ENCODE peak calls at places on chromosome 17, in nine cellular contexts. S is dorsolateral prefrontal cortex; G is stomach; I is CD8-positive, alpha-beta T cell; N is adrenal gland; J is left ventricle myocardium inferior; F is aorta; O is cardiac muscle cell; V is endodermal cell. W is an unnamed sample.

GRCh38 chr17:51166987-51167931 is 1.0 kb downstream of the NME2 start:
- DNase-seq in S (peak; percentile 44), G (peak; percentile 53), I (peak; percentile 55), N (peak; percentile 63), J (peak; percentile 43), F (peak; percentile 87), O (peak; percentile 75), V (peak; percentile 90), W (peak; percentile 56)

GRCh38 chr17:58947411-58948208 is 159.1 kb downstream of the TRIM37 start:
- DNase-seq in S (no peak), G (no peak), I (no peak), N (no peak), J (no peak), F (no peak), O (no peak), V (no peak), W (no peak)

GRCh38 chr17:77033892-77034404 is 106.8 kb upstream of the SEC14L1 start:
- DNase-seq in S (no peak), G (no peak), I (no peak), N (no peak), J (no peak), F (no peak), O (no peak), V (no peak), W (no peak)

GRCh38 chr17:43880420-43880991 is 26.8 kb downstream of the MPP2 start:
- DNase-seq in S (no peak), G (peak; percentile 71), I (no peak), N (peak; percentile 54), J (no peak), F (peak; percentile 79), O (peak; percentile 60), V (peak; percentile 92), W (peak; percentile 70)

GRCh38 chr17:67124469-67125148 is 80.3 kb downstream of the CACNG1 start:
- DNase-seq in S (no peak), G (no peak), I (no peak), N (no peak), J (no peak), F (no peak), O (no peak), V (no peak), W (no peak)

GRCh38 chr17:560379-560935 is 154.2 kb downstream of the VPS53 start:
- DNase-seq in S (no peak), G (no peak), I (no peak), N (no peak), J (no peak), F (no peak), O (no peak), V (no peak), W (no peak)

GRCh38 chr17:57415737-57416354 is 159.5 kb downstream of the MSI2 start:
- DNase-seq in S (no peak), G (no peak), I (no peak), N (no peak), J (no peak), F (no peak), O (no peak), V (no peak), W (peak; percentile 61)

GRCh38 chr17:78484300-78485159 is 92.7 kb downstream of the DNAH17 start:
- DNase-seq in S (no peak), G (peak; percentile 31), I (peak; percentile 43), N (no peak), J (no peak), F (no peak), O (peak; percentile 32), V (peak; percentile 95), W (no peak)

GRCh38 chr17:16639438-16639837 is 14.2 kb downstream of the ZNF624 start:
- DNase-seq in S (no peak), G (no peak), I (no peak), N (no peak), J (no peak), F (no peak), O (no peak), V (no peak), W (no peak)

GRCh38 chr17:49848019-49848473 is at the start of gene TAC4:
- DNase-seq in S (no peak), G (no peak), I (no peak), N (no peak), J (no peak), F (no peak), O (no peak), V (no peak), W (no peak)

GRCh38 chr17:1484586-1485310 is 7.7 kb downstream of the MYO1C start:
- DNase-seq in S (no peak), G (peak; percentile 69), I (no peak), N (no peak), J (peak; percentile 61), F (no peak), O (peak; percentile 62), V (peak; percentile 91), W (peak; percentile 65)

GRCh38 chr17:40194821-40195220 is 17.6 kb downstream of the RAPGEFL1 start:
- DNase-seq in S (no peak), G (no peak), I (no peak), N (no peak), J (no peak), F (no peak), O (no peak), V (no peak), W (no peak)
- H3K4me3 ChIP-seq in S (no peak overlapping the region), G (no peak overlapping the region), I (no peak overlapping the region), N (no peak overlapping the region), J (no peak overlapping the region), F (no peak overlapping the region), O (no peak overlapping the region), V (no peak overlapping the region), W (no peak overlapping the region)

DNA sequence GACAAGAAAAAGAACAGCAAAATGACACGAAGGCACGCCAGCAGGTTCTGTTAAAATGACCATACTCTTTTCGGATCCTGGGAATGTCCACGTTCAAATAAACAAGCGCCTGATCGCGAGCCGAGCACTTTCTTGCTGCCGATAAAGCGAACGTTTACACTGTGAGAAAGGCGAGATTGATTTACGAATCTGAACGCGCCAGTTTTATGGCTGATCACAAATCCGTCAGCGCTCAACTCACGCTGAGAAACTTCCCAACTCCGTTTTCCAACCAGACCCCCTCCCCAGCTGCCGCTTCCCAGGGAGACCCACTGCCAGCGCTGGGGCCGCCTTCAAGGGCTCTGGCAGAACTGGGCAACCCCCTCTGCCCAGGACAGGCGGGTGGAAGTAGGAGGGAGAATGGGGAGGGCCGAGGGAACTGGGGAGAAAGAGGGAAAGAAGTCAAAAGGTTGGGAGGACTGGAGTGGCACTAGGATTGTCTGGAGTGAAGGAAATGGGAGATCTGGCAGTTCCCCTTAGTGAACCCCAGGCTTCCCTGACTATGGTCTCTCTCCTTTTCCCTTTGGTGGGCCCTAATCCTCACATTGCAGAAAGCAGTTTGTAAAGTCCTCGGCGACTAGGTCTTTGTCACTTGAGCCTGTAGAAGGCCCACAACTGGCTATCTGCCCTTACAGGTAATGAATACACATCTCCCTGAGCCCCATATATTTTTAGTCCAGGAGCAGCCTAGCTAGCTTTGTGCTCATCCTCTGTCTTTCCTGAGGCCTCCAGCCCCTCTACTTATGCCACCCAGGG is 6.9 kb downstream of the HOXB4 start:
- DNase-seq in S (no peak), G (no peak), I (no peak), N (no peak), J (no peak), F (peak; percentile 64), O (no peak), V (peak; percentile 81), W (no peak)
- H3K27me3 ChIP-seq in S (peaks cover 89% of the 10 kb centered on the region), G (no peaks in the 10 kb centered on the region), I (peaks cover 3% of the 10 kb centered on the region), N (no peaks in the 10 kb centered on the region), J (peaks cover 100% of the 10 kb centered on the region), F (no peaks in the 10 kb centered on the region), O (peaks cover 100% of the 10 kb centered on the region), V (peaks cover 100% of the 10 kb centered on the region), W (peaks cover 5% of the 10 kb centered on the region)

GRCh38 chr17:75874323-75875181 is 3.8 kb downstream of the TRIM47 start:
- DNase-seq in S (no peak), G (no peak), I (no peak), N (no peak), J (no peak), F (peak; percentile 78), O (no peak), V (peak; percentile 58), W (no peak)

GRCh38 chr17:75873587-75874322 is 4.6 kb downstream of the TRIM47 start:
- DNase-seq in S (no peak), G (no peak), I (no peak), N (no peak), J (no peak), F (peak; percentile 79), O (no peak), V (no peak), W (no peak)

GRCh38 chr17:75872434-75873351 is 5.7 kb downstream of the TRIM47 start:
- DNase-seq in S (peak; percentile 47), G (peak; percentile 76), I (peak; percentile 55), N (peak; percentile 84), J (peak; percentile 80), F (peak; percentile 93), O (peak; percentile 77), V (peak; percentile 76), W (peak; percentile 91)

GRCh38 chr17:75864448-75864871 is 9.3 kb upstream of the WBP2 start:
- DNase-seq in S (no peak), G (peak; percentile 53), I (peak; percentile 23), N (no peak), J (peak; percentile 78), F (no peak), O (no peak), V (peak; percentile 74), W (peak; percentile 85)

DNA sequence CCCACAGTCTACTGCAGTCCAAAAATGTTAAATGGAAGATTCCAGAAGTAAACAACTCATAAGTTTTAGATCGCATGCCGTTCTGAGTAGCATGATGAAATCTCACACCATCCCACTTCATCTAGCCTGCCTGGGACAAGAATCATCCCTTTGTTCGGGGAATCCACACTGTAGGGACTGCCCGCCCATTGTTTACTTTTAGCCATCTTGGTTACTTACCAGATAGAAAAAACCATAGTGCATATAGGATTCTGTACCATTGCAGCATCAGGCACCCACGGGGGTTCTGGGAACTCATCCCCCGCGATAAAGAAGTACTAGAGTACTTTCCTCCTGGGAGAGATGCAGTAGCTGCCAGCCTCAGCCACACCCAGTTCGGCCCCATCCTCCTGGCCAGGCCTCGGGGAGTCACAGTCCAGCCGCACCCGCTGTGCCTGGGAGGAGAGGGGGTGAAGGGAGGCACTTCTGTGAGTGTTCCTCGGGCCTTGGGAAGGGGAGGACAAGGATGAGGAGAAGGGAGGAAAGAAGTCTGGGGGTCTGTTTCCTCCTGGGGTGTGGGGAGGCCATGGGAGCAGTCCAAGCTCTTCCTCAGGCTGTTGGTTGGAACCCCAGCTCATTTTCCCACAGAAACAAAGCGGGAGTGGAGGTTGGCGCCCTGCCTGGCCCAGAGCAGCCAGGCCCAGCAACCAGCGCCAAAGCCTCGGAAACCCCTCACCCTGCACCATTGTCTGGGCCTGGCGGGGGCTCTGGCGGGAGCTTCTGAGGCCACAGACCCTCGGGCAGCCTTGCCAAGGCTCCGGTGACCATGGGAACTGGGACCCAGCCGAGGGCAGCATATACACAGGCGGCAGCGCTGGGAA is 8.9 kb downstream of the TRIM47 start:
- DNase-seq in S (peak; percentile 74), G (no peak), I (no peak), N (no peak), J (peak; percentile 74), F (peak; percentile 86), O (no peak), V (peak; percentile 66), W (peak; percentile 80)
- H3K4me3 ChIP-seq in S (peak overlapping the region; percentile 29), G (no peak overlapping the region), I (no peak overlapping the region), N (no peak overlapping the region), J (peak overlapping the region; percentile 48), F (no peak overlapping the region), O (no peak overlapping the region), V (no peak overlapping the region), W (no peak overlapping the region)

DNA sequence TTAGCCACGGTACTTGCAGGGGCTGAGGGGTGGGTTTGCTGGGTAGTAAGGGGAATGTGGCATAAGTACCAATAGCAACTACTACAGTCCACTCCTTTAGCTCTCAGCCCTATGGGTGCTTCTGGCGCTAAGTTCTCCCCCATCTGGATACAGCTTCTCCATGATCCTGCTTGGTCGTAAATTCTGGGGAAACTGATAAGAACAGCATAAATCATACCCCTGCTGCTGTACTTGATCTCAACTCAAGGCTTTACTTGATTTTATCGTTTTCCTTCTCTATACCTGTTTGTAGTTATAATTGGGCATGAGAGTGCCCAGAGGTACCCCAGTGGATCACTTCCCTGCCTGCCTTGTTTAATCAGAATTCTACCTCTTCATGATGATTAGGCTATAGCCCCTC is 331.4 kb downstream of the PMP22 start:
- DNase-seq in S (no peak), G (no peak), I (no peak), N (no peak), J (no peak), F (no peak), O (no peak), V (no peak), W (no peak)
- H3K27me3 ChIP-seq in S (no peaks in the 10 kb centered on the region), G (no peaks in the 10 kb centered on the region), I (no peaks in the 10 kb centered on the region), N (peaks cover 11% of the 10 kb centered on the region), J (no peaks in the 10 kb centered on the region), F (peaks cover 2% of the 10 kb centered on the region), O (no peaks in the 10 kb centered on the region), V (no peaks in the 10 kb centered on the region), W (no peaks in the 10 kb centered on the region)